ENCODE peak calls at places on chromosomes 11 and 22, in nine cellular contexts. V, N, G, H, P, I, Y, R and B are unnamed samples.

GRCh38 chr11:118437046-118437735 is 899 bp downstream of the KMT2A start:
- DNase-seq in V (peak; percentile 85), N (peak; percentile 28), G (no peak), H (peak; percentile 78), P (peak; percentile 41), I (no peak), Y (peak; percentile 64), R (peak; percentile 74), B (peak; percentile 87)

GRCh38 chr22:17130199-17130598 is 9.0 kb upstream of the TMEM121B start:
- DNase-seq in V (no peak), N (no peak), G (no peak), H (no peak), P (no peak), I (no peak), Y (no peak), R (no peak), B (no peak)

GRCh38 chr11:61627831-61628753 is 47.2 kb upstream of the SYT7 start:
- DNase-seq in V (no peak), N (peak; percentile 67), G (no peak), H (peak; percentile 88), P (peak; percentile 68), I (peak; percentile 67), Y (peak; percentile 77), R (peak; percentile 65), B (peak; percentile 93)

GRCh38 chr22:48490513-48491411 is 1336.9 kb downstream of the BRD1 start:
- DNase-seq in V (no peak), N (peak; percentile 19), G (no peak), H (no peak), P (no peak), I (no peak), Y (no peak), R (no peak), B (peak; percentile 64)

GRCh38 chr11:119854521-119854920 is 125.5 kb upstream of the NECTIN1 start:
- DNase-seq in V (no peak), N (no peak), G (no peak), H (no peak), P (no peak), I (no peak), Y (peak; percentile 41), R (no peak), B (no peak)

GRCh38 chr11:47863189-47863892 is 15.2 kb upstream of the NUP160 start:
- DNase-seq in V (no peak), N (no peak), G (no peak), H (no peak), P (no peak), I (peak; percentile 36), Y (no peak), R (no peak), B (no peak)

GRCh38 chr11:67608486-67608885 is 1.8 kb downstream of the NDUFV1 start:
- DNase-seq in V (no peak), N (no peak), G (no peak), H (no peak), P (no peak), I (no peak), Y (no peak), R (no peak), B (no peak)

GRCh38 chr22:37880668-37881440 is 25.2 kb upstream of the MICALL1 start:
- DNase-seq in V (peak; percentile 12), N (no peak), G (no peak), H (no peak), P (no peak), I (peak; percentile 56), Y (no peak), R (no peak), B (no peak)

GRCh38 chr22:48782326-48782725 is 1045.3 kb downstream of the BRD1 start:
- DNase-seq in V (no peak), N (no peak), G (no peak), H (no peak), P (no peak), I (no peak), Y (no peak), R (no peak), B (peak; percentile 26)

GRCh38 chr11:122681731-122682130 is 26.2 kb downstream of the UBASH3B start:
- DNase-seq in V (no peak), N (no peak), G (no peak), H (no peak), P (no peak), I (no peak), Y (no peak), R (no peak), B (peak; percentile 63)

GRCh38 chr11:36233226-36233625 is 56.0 kb downstream of the COMMD9 start:
- DNase-seq in V (no peak), N (no peak), G (no peak), H (no peak), P (no peak), I (peak; percentile 90), Y (no peak), R (no peak), B (no peak)

GRCh38 chr11:113979427-113979826 is 4.5 kb downstream of the HTR3A start:
- DNase-seq in V (no peak), N (no peak), G (no peak), H (no peak), P (no peak), I (no peak), Y (no peak), R (no peak), B (no peak)

GRCh38 chr11:113982306-113982705 is 7.4 kb downstream of the HTR3A start:
- DNase-seq in V (no peak), N (no peak), G (no peak), H (no peak), P (no peak), I (no peak), Y (no peak), R (no peak), B (no peak)

GRCh38 chr11:113974741-113975470 is at the start of gene HTR3A:
- DNase-seq in V (peak; percentile 93), N (no peak), G (no peak), H (peak; percentile 80), P (peak; percentile 45), I (no peak), Y (peak; percentile 61), R (peak; percentile 19), B (peak; percentile 91)

GRCh38 chr11:113977701-113978100 is 2.8 kb downstream of the HTR3A start:
- DNase-seq in V (no peak), N (no peak), G (no peak), H (no peak), P (no peak), I (no peak), Y (no peak), R (no peak), B (no peak)

DNA sequence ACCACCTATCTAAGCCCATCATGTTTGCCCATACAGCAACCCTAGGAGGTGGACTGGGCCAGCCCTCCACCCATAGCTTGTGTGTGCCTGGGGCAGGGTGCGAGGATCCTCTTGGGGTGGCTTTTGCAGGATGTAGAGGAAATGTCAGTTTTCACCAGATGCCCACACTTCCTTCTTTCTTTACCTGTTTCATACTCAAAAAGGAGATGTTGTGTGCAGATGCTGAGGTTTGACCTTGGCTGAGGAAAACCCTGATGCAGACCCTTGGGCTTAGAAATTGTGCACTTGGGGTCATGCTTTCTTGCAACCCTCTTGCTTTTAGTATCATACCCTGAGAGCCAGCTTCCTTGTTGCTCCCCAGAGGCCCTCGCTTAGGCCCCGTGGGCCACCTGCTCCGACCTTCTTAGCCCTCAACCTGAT is 2.2 kb downstream of the HTR3A start:
- DNase-seq in V (no peak), N (no peak), G (no peak), H (no peak), P (no peak), I (no peak), Y (no peak), R (no peak), B (no peak)
- H3K27ac ChIP-seq in V (no peak overlapping the region), N (no peak overlapping the region), G (no peak overlapping the region), H (no peak overlapping the region), P (no peak overlapping the region), I (no peak overlapping the region), Y (no peak overlapping the region), R (no peak overlapping the region), B (no peak overlapping the region)

GRCh38 chr11:125498521-125498920 is 2.5 kb upstream of the FEZ1 start:
- DNase-seq in V (no peak), N (no peak), G (no peak), H (no peak), P (no peak), I (no peak), Y (no peak), R (no peak), B (no peak)

GRCh38 chr11:125494601-125494986 is 1.5 kb downstream of the FEZ1 start:
- DNase-seq in V (no peak), N (no peak), G (no peak), H (no peak), P (no peak), I (no peak), Y (no peak), R (peak; percentile 16), B (no peak)

GRCh38 chr11:125496465-125496817 is 376 bp upstream of the FEZ1 start:
- DNase-seq in V (peak; percentile 64), N (no peak), G (no peak), H (peak; percentile 44), P (no peak), I (no peak), Y (no peak), R (peak; percentile 39), B (peak; percentile 53)

GRCh38 chr11:125494987-125495725 is 909 bp downstream of the FEZ1 start:
- DNase-seq in V (peak; percentile 76), N (peak; percentile 8), G (peak; percentile 15), H (peak; percentile 77), P (peak; percentile 43), I (no peak), Y (peak; percentile 23), R (peak; percentile 62), B (peak; percentile 78)

DNA sequence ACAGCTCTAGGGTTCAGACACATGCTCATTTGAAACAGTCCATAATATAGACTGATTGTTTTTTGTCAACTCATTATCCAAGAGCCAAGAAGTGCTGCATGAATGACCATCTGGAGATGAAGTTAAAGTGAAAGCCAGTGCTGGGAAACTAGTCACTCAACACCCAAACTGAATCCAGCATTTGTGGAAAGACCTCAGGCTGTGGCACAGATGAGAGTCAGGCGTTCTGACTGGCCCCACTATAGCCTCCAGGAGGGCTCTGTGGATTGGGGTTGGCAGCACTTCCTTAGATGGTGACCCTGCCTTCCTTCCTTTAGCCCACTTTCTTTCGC is 2.1 kb downstream of the FEZ1 start:
- DNase-seq in V (no peak), N (no peak), G (no peak), H (no peak), P (no peak), I (no peak), Y (no peak), R (no peak), B (no peak)
- H3K27ac ChIP-seq in V (no peak overlapping the region), N (no peak overlapping the region), G (no peak overlapping the region), H (no peak overlapping the region), P (no peak overlapping the region), I (no peak overlapping the region), Y (no peak overlapping the region), R (no peak overlapping the region), B (no peak overlapping the region)

GRCh38 chr22:31945478-31945815 is 1.1 kb downstream of the YWHAH start:
- DNase-seq in V (no peak), N (no peak), G (no peak), H (no peak), P (no peak), I (no peak), Y (peak; percentile 33), R (no peak), B (no peak)
- H3K27ac ChIP-seq in V (peak overlapping the region; percentile 89), N (peak overlapping the region; percentile 100), G (peak overlapping the region; percentile 89), H (peak overlapping the region; percentile 93), P (peak overlapping the region; percentile 90), I (peak overlapping the region; percentile 76), Y (peak overlapping the region; percentile 98), R (peak overlapping the region; percentile 95), B (no peak overlapping the region)

DNA sequence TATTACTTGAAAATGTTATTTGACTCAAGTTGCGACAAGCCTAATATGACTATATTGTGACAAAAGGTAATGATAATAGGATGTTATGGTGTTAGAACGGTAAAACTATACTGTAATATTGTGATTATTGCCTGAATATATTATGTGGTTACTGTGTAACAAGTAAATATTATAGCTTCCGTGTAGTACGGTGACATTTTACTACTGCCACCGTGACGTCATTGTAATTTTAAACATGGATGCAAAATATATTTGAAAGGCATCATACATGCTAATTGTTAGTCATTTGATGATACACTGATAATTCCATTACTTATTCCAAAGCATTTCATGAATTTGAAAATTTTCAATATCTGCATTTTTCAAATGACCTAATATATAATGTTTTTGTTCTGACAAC is 2.5 kb downstream of the ELP4 start:
- DNase-seq in V (no peak), N (no peak), G (no peak), H (no peak), P (no peak), I (no peak), Y (no peak), R (no peak), B (no peak)
- H3K27ac ChIP-seq in V (no peak overlapping the region), N (no peak overlapping the region), G (no peak overlapping the region), H (no peak overlapping the region), P (no peak overlapping the region), I (no peak overlapping the region), Y (no peak overlapping the region), R (no peak overlapping the region), B (no peak overlapping the region)